ENCODE peak calls at places on chromosomes 16 and 17, in five cellular contexts. M, X, H, S and L are unnamed samples.

GRCh38 chr16:46727184-46727583 is 21.0 kb downstream of the MYLK3 start:
- DNase-seq in M (no peak), X (no peak), H (no peak), S (no peak), L (no peak)

GRCh38 chr16:31874354-31875111 is 926 bp downstream of the ZNF267 start:
- DNase-seq in M (no peak), X (peak; percentile 56), H (peak; percentile 88), S (peak; percentile 71), L (no peak)

GRCh38 chr16:13680021-13680672 is 239.8 kb upstream of the ERCC4 start:
- DNase-seq in M (no peak), X (no peak), H (no peak), S (no peak), L (no peak)

GRCh38 chr17:14373587-14374259 is 72.8 kb downstream of the HS3ST3B1 start:
- DNase-seq in M (peak; percentile 12), X (peak; percentile 37), H (peak; percentile 92), S (no peak), L (peak; percentile 16)

GRCh38 chr17:82944990-82945389 is 105.2 kb upstream of the ZNF750 start:
- DNase-seq in M (no peak), X (no peak), H (no peak), S (no peak), L (no peak)

GRCh38 chr17:51060396-51060795 is 60.3 kb downstream of the SPAG9 start:
- DNase-seq in M (no peak), X (no peak), H (no peak), S (peak; percentile 85), L (no peak)

GRCh38 chr17:76558210-76559095 is 18.6 kb downstream of the PRCD start:
- DNase-seq in M (no peak), X (no peak), H (peak; percentile 48), S (peak; percentile 36), L (no peak)

GRCh38 chr17:7336240-7337175 is at the start of gene ACAP1:
- DNase-seq in M (no peak), X (no peak), H (no peak), S (peak; percentile 64), L (no peak)

GRCh38 chr17:60135951-60136666 is 13.7 kb upstream of the CA4 start:
- DNase-seq in M (no peak), X (no peak), H (no peak), S (no peak), L (no peak)

GRCh38 chr16:4385789-4386451 is 14.3 kb downstream of the VASN start:
- DNase-seq in M (no peak), X (no peak), H (no peak), S (no peak), L (no peak)

GRCh38 chr17:8079291-8080207 is 8.0 kb downstream of the ALOX12B start:
- DNase-seq in M (no peak), X (peak; percentile 20), H (peak; percentile 63), S (peak; percentile 55), L (no peak)

GRCh38 chr16:87075319-87075860 is 241.8 kb downstream of the C16orf95 start:
- DNase-seq in M (no peak), X (no peak), H (no peak), S (no peak), L (no peak)

GRCh38 chr16:84732674-84733352 is 33.0 kb downstream of the USP10 start:
- DNase-seq in M (no peak), X (no peak), H (no peak), S (peak; percentile 39), L (no peak)

GRCh38 chr17:37142294-37142944 is 193.7 kb downstream of the AATF start:
- DNase-seq in M (no peak), X (no peak), H (no peak), S (no peak), L (no peak)

GRCh38 chr17:68248199-68248825 is 469 bp downstream of the AMZ2 start:
- DNase-seq in M (peak; percentile 15), X (peak; percentile 80), H (peak; percentile 83), S (no peak), L (peak; percentile 32)

GRCh38 chr16:22232277-22233049 is 26.4 kb downstream of the EEF2K start:
- DNase-seq in M (no peak), X (no peak), H (peak; percentile 26), S (peak; percentile 99), L (no peak)

GRCh38 chr17:77291591-77292386 is 151.0 kb downstream of the SEC14L1 start:
- DNase-seq in M (no peak), X (no peak), H (no peak), S (no peak), L (no peak)

GRCh38 chr16:71351558-71351901 is 7.0 kb upstream of the CALB2 start:
- DNase-seq in M (no peak), X (no peak), H (no peak), S (no peak), L (no peak)

GRCh38 chr16:20960899-20961298 is 60.3 kb downstream of the LYRM1 start:
- DNase-seq in M (no peak), X (no peak), H (no peak), S (no peak), L (no peak)

GRCh38 chr17:17437893-17438292 is 38.9 kb upstream of the MED9 start:
- DNase-seq in M (no peak), X (no peak), H (no peak), S (no peak), L (no peak)

GRCh38 chr16:87101903-87102302 is 215.3 kb downstream of the C16orf95 start:
- DNase-seq in M (peak; percentile 82), X (peak; percentile 42), H (no peak), S (no peak), L (peak; percentile 13)

GRCh38 chr16:75861981-75862380 is 135.7 kb upstream of the CPHXL start:
- DNase-seq in M (no peak), X (no peak), H (no peak), S (no peak), L (no peak)

GRCh38 chr17:80451104-80451775 is 25.2 kb downstream of the NPTX1 start:
- DNase-seq in M (no peak), X (no peak), H (no peak), S (no peak), L (no peak)

GRCh38 chr17:29066053-29066452 is 23.1 kb downstream of the PIPOX start:
- DNase-seq in M (no peak), X (no peak), H (no peak), S (no peak), L (no peak)

GRCh38 chr16:55010492-55011260 is 80.0 kb downstream of the IRX5 start:
- DNase-seq in M (no peak), X (peak; percentile 23), H (no peak), S (no peak), L (no peak)

GRCh38 chr17:2949469-2950044 is 113.8 kb downstream of the OR1D5 start:
- DNase-seq in M (no peak), X (peak; percentile 59), H (peak; percentile 56), S (peak; percentile 68), L (no peak)

GRCh38 chr17:81348097-81349055 is 46.9 kb upstream of the BAHCC1 start:
- DNase-seq in M (no peak), X (no peak), H (no peak), S (peak; percentile 80), L (no peak)

GRCh38 chr17:22310717-22311686 is 618.7 kb downstream of the KCNJ18 start:
- DNase-seq in M (no peak), X (no peak), H (no peak), S (no peak), L (no peak)

GRCh38 chr16:66007717-66008116 is 358.8 kb upstream of the CDH5 start:
- DNase-seq in M (peak; percentile 69), X (peak; percentile 89), H (peak; percentile 37), S (no peak), L (peak; percentile 67)

GRCh38 chr17:8185580-8186445 is 4.2 kb downstream of the BORCS6 start:
- DNase-seq in M (no peak), X (peak; percentile 61), H (peak; percentile 60), S (peak; percentile 78), L (no peak)

GRCh38 chr17:42708588-42708987 is 26.3 kb downstream of the CNTNAP1 start:
- DNase-seq in M (no peak), X (no peak), H (no peak), S (no peak), L (no peak)

GRCh38 chr17:69516911-69517310 is 102.4 kb downstream of the MAP2K6 start:
- DNase-seq in M (no peak), X (peak; percentile 49), H (no peak), S (no peak), L (no peak)

GRCh38 chr17:27533874-27534815 is 77.9 kb downstream of the KSR1 start:
- DNase-seq in M (peak; percentile 79), X (peak; percentile 95), H (peak; percentile 88), S (no peak), L (peak; percentile 70)

GRCh38 chr17:80064696-80065095 is 28.3 kb downstream of the CCDC40 start:
- DNase-seq in M (no peak), X (no peak), H (peak; percentile 8), S (no peak), L (no peak)

GRCh38 chr16:65372171-65372570 is 250.3 kb upstream of the CDH11 start:
- DNase-seq in M (no peak), X (no peak), H (no peak), S (no peak), L (no peak)

GRCh38 chr17:48441862-48442261 is 11.8 kb upstream of the SKAP1 start:
- DNase-seq in M (no peak), X (no peak), H (no peak), S (no peak), L (no peak)
- H3K4me3 ChIP-seq in M (no peak overlapping the region), X (no peak overlapping the region), H (no peak overlapping the region), S (no peak overlapping the region), L (no peak overlapping the region)

GRCh38 chr17:38671939-38672720 is 2.6 kb downstream of the EPOP start:
- DNase-seq in M (no peak), X (no peak), H (no peak), S (peak; percentile 31), L (no peak)
- H3K4me3 ChIP-seq in M (no peak overlapping the region), X (no peak overlapping the region), H (no peak overlapping the region), S (no peak overlapping the region), L (no peak overlapping the region)

DNA sequence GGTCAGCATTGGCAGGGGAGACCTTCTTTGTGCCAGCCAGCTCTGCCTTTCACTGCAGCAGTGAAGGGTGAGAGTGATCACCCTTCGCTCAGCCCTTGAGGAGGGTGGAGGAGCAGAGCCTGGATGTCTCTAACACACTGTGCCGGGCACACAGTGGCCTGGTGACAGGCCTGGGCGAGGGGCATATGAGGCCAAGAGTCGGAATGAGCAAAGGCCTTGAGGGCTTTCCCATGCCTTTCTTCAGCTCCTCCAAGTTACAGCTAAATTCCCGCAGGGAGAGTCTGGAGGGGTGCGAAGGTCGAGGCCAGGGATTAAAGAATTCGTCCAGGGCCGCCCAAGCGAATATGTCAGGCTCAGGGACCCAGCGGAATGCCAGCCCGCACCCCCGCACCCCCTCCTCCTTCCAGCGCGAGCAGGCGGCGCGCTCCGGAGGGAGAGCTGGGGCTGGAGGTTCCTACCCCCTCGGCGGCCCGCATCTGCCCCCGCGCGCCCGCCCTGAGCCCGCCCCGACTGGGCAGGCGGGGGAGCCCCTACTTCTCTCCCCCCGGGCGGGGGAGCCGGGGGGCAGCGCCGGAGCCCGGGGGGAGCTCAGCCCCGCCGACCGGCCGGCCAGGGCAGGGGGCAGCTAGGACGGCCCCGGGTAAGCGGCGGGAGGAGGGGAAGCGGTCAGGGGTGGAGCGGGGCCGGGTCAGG is at the start of gene RASL10B:
- DNase-seq in M (no peak), X (peak; percentile 22), H (peak; percentile 54), S (peak; percentile 61), L (no peak)
- H3K4me3 ChIP-seq in M (peak within 1 kb of the TSS; percentile 60), X (peak within 1 kb of the TSS; percentile 57), H (peak within 1 kb of the TSS; percentile 70), S (peak within 1 kb of the TSS; percentile 56), L (peak within 1 kb of the TSS; percentile 50)

DNA sequence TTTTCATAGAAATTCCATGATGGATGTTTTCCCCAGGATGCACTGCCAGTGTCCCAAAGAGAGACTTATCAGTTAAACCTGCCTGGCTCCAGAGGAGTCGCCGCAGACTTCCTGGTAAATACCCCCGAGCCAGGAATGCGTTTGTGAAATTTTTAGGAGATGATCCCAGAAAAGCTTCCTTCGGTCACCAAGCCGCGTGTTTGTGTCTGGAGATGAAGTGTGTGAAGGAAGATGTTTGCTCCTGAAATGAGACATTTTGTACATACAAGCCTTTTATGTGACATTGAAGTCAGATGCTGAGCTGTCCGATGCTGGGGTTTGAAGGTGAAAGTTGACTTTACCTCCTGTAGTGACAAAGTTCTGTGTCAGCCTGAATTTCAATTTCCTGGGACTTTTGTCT is 188.7 kb downstream of the MSI2 start:
- DNase-seq in M (no peak), X (no peak), H (peak; percentile 28), S (no peak), L (no peak)
- H3K4me3 ChIP-seq in M (no peak overlapping the region), X (no peak overlapping the region), H (no peak overlapping the region), S (no peak overlapping the region), L (no peak overlapping the region)